ENCODE peak calls at places on chromosomes 16 and 17, in six cellular contexts. Y is MM.1S, U is mucosa of gallbladder, A is renal cortical epithelial cell, G is iris pigment epithelial cell, Z is HTR-8/SVneo. X is an unnamed sample.

GRCh38 chr16:69839798-69840409 is 77.8 kb downstream of the WWP2 start:
- DNase-seq in Y (no peak), U (peak; percentile 71), A (no peak), G (no peak), Z (no peak), X (peak; percentile 71)

GRCh38 chr16:87586201-87586782 is 16.0 kb upstream of the JPH3 start:
- DNase-seq in Y (no peak), U (no peak), A (no peak), G (peak; percentile 79), Z (no peak), X (no peak)

GRCh38 chr16:76277099-76278030 is at the start of gene CNTNAP4:
- DNase-seq in Y (no peak), U (no peak), A (no peak), G (no peak), Z (no peak), X (no peak)

GRCh38 chr17:79141578-79142338 is 67.1 kb downstream of the ENGASE start:
- DNase-seq in Y (no peak), U (no peak), A (no peak), G (no peak), Z (no peak), X (no peak)

GRCh38 chr16:11743308-11744074 is 834 bp upstream of the TXNDC11 start:
- DNase-seq in Y (no peak), U (peak; percentile 31), A (peak; percentile 82), G (peak; percentile 94), Z (peak; percentile 18), X (no peak)

GRCh38 chr16:66291833-66292232 is 74.7 kb upstream of the CDH5 start:
- DNase-seq in Y (no peak), U (no peak), A (no peak), G (no peak), Z (no peak), X (no peak)

GRCh38 chr16:81519298-81520150 is 74.9 kb downstream of the CMIP start:
- DNase-seq in Y (peak; percentile 27), U (no peak), A (no peak), G (no peak), Z (no peak), X (no peak)

GRCh38 chr16:67372664-67373063 is 20.6 kb downstream of the TPPP3 start:
- DNase-seq in Y (peak; percentile 32), U (no peak), A (peak; percentile 23), G (no peak), Z (no peak), X (no peak)

GRCh38 chr17:4587803-4588202 is 3.5 kb downstream of the SMTNL2 start:
- DNase-seq in Y (no peak), U (no peak), A (no peak), G (no peak), Z (no peak), X (no peak)

GRCh38 chr16:88955906-88956305 is 21.1 kb downstream of the CBFA2T3 start:
- DNase-seq in Y (no peak), U (no peak), A (no peak), G (no peak), Z (no peak), X (no peak)

GRCh38 chr17:66431080-66431795 is 128.8 kb downstream of the PRKCA start:
- DNase-seq in Y (no peak), U (no peak), A (no peak), G (no peak), Z (no peak), X (no peak)

GRCh38 chr17:9056566-9056965 is 35.3 kb downstream of the NTN1 start:
- DNase-seq in Y (no peak), U (no peak), A (no peak), G (no peak), Z (no peak), X (no peak)

GRCh38 chr17:49746791-49747490 is 17.0 kb downstream of the FAM117A start:
- DNase-seq in Y (peak; percentile 92), U (no peak), A (peak; percentile 32), G (no peak), Z (no peak), X (no peak)

GRCh38 chr17:5526821-5527598 is 40.6 kb downstream of the MIS12 start:
- DNase-seq in Y (peak; percentile 9), U (peak; percentile 24), A (peak; percentile 96), G (peak; percentile 94), Z (peak; percentile 99), X (peak; percentile 12)

GRCh38 chr17:50772251-50772650 is 4.9 kb upstream of the ANKRD40CL start:
- DNase-seq in Y (peak; percentile 92), U (no peak), A (no peak), G (no peak), Z (no peak), X (no peak)

GRCh38 chr17:8408371-8408770 is 10.7 kb upstream of the RNF222 start:
- DNase-seq in Y (peak; percentile 53), U (peak; percentile 62), A (peak; percentile 63), G (no peak), Z (no peak), X (no peak)

GRCh38 chr17:28474035-28474640 is 694 bp downstream of the SLC13A2 start:
- DNase-seq in Y (no peak), U (no peak), A (no peak), G (no peak), Z (no peak), X (no peak)

GRCh38 chr16:65773319-65773874 is 593.1 kb upstream of the CDH5 start:
- DNase-seq in Y (peak; percentile 49), U (no peak), A (no peak), G (no peak), Z (no peak), X (no peak)

GRCh38 chr17:3827124-3827773 is 18.8 kb downstream of the NCBP3 start:
- DNase-seq in Y (peak; percentile 49), U (peak; percentile 62), A (peak; percentile 81), G (peak; percentile 58), Z (peak; percentile 48), X (peak; percentile 55)

GRCh38 chr17:31452561-31453110 is 61.2 kb downstream of the RAB11FIP4 start:
- DNase-seq in Y (no peak), U (no peak), A (no peak), G (no peak), Z (no peak), X (no peak)

GRCh38 chr16:6797223-6797622 is 535.4 kb upstream of the RBFOX1 start:
- DNase-seq in Y (no peak), U (no peak), A (no peak), G (no peak), Z (no peak), X (no peak)

GRCh38 chr16:11609474-11610120 is 22.9 kb upstream of the LITAF start:
- DNase-seq in Y (no peak), U (no peak), A (peak; percentile 94), G (no peak), Z (no peak), X (no peak)

GRCh38 chr16:46787909-46788308 is 39.8 kb upstream of the MYLK3 start:
- DNase-seq in Y (no peak), U (no peak), A (no peak), G (no peak), Z (no peak), X (no peak)

GRCh38 chr17:11081342-11081741 is 159.7 kb upstream of the SHISA6 start:
- DNase-seq in Y (no peak), U (no peak), A (no peak), G (no peak), Z (no peak), X (no peak)

GRCh38 chr16:20675488-20676267 is 21.8 kb downstream of the ACSM1 start:
- DNase-seq in Y (no peak), U (peak; percentile 71), A (peak; percentile 78), G (peak; percentile 7), Z (no peak), X (peak; percentile 76)

GRCh38 chr17:55693244-55694216 is 29.1 kb downstream of the TMEM100 start:
- DNase-seq in Y (no peak), U (peak; percentile 16), A (no peak), G (peak; percentile 87), Z (no peak), X (no peak)

X was measured in prostate gland.